ENCODE peak calls at places on chromosomes 13 and 19, in four cellular contexts. J is K562, L is SK-N-SH, F is GM12878. U is an unnamed sample.

GRCh38 chr19:49855676-49856573 is 5.0 kb downstream of the PTOV1 start:
- DNase-seq in J (no peak), L (peak; percentile 39), F (no peak), U (no peak)

GRCh38 chr13:81142306-81142999 is 801.5 kb upstream of the SPRY2 start:
- DNase-seq in J (no peak), L (no peak), F (no peak), U (no peak)

GRCh38 chr19:46408611-46409039 is 4.7 kb downstream of the CCDC8 start:
- DNase-seq in J (no peak), L (no peak), F (no peak), U (peak; percentile 25)

GRCh38 chr19:55679343-55680257 is 4.6 kb downstream of the EPN1 start:
- DNase-seq in J (no peak), L (no peak), F (no peak), U (no peak)

GRCh38 chr19:47176071-47176626 is 45.5 kb downstream of the SAE1 start:
- DNase-seq in J (no peak), L (no peak), F (no peak), U (no peak)

GRCh38 chr13:46551410-46552301 is 1.3 kb upstream of the LRCH1 start:
- DNase-seq in J (peak; percentile 54), L (peak; percentile 65), F (no peak), U (peak; percentile 61)

GRCh38 chr13:95556981-95557380 is 4.5 kb downstream of the CLDN10 start:
- DNase-seq in J (no peak), L (no peak), F (no peak), U (no peak)

GRCh38 chr13:28820099-28821051 is at the start of gene MTUS2:
- DNase-seq in J (no peak), L (no peak), F (no peak), U (no peak)

GRCh38 chr13:36904219-36904618 is 15.8 kb downstream of the SMAD9 start:
- DNase-seq in J (no peak), L (no peak), F (no peak), U (no peak)

GRCh38 chr19:35712910-35713845 is 4.6 kb upstream of the KMT2B start:
- DNase-seq in J (peak; percentile 37), L (no peak), F (peak; percentile 82), U (no peak)

GRCh38 chr19:52945652-52946321 is 16.9 kb downstream of the ZNF816 start:
- DNase-seq in J (no peak), L (no peak), F (no peak), U (no peak)

GRCh38 chr13:109154146-109154545 is 524.7 kb downstream of the MYO16 start:
- DNase-seq in J (no peak), L (no peak), F (no peak), U (peak; percentile 3)

GRCh38 chr13:40485611-40486517 is 180.6 kb downstream of the FOXO1 start:
- DNase-seq in J (no peak), L (no peak), F (no peak), U (no peak)

GRCh38 chr13:79745141-79745540 is 264.2 kb downstream of the NDFIP2 start:
- DNase-seq in J (no peak), L (peak; percentile 9), F (no peak), U (no peak)

GRCh38 chr13:42420304-42420703 is 148.4 kb downstream of the AKAP11 start:
- DNase-seq in J (no peak), L (no peak), F (peak; percentile 68), U (no peak)

GRCh38 chr19:2497186-2497585 is 21.3 kb downstream of the GADD45B start:
- DNase-seq in J (no peak), L (no peak), F (no peak), U (no peak)

GRCh38 chr13:114107686-114108081 is 24.7 kb downstream of the RASA3 start:
- DNase-seq in J (no peak), L (peak; percentile 41), F (no peak), U (no peak)

GRCh38 chr19:13986348-13986904 is 19.7 kb downstream of the RFX1 start:
- DNase-seq in J (no peak), L (peak; percentile 97), F (peak; percentile 93), U (no peak)

GRCh38 chr19:47023448-47023794 is 3.8 kb downstream of the NPAS1 start:
- DNase-seq in J (no peak), L (no peak), F (no peak), U (no peak)

GRCh38 chr13:99373436-99373835 is 66.2 kb upstream of the GPR183 start:
- DNase-seq in J (no peak), L (no peak), F (no peak), U (no peak)

GRCh38 chr13:99281811-99282263 is 23.7 kb upstream of the GPR18 start:
- DNase-seq in J (no peak), L (no peak), F (no peak), U (no peak)

GRCh38 chr19:50669319-50670101 is 20.3 kb downstream of the C19orf81 start:
- DNase-seq in J (peak; percentile 68), L (peak; percentile 78), F (no peak), U (no peak)

GRCh38 chr13:47611664-47612288 is 389.3 kb downstream of the SUCLA2 start:
- DNase-seq in J (no peak), L (no peak), F (no peak), U (no peak)

GRCh38 chr19:48842744-48843162 is 6.5 kb upstream of the HSD17B14 start:
- DNase-seq in J (peak; percentile 53), L (peak; percentile 80), F (no peak), U (peak; percentile 58)

GRCh38 chr19:34232566-34233481 is 21.5 kb upstream of the GARRE1 start:
- DNase-seq in J (peak; percentile 34), L (no peak), F (no peak), U (peak; percentile 56)
- TF ChIP-seq CHD2 in J (no peak), L (no peak), F (no peak), U (no peak)

DNA sequence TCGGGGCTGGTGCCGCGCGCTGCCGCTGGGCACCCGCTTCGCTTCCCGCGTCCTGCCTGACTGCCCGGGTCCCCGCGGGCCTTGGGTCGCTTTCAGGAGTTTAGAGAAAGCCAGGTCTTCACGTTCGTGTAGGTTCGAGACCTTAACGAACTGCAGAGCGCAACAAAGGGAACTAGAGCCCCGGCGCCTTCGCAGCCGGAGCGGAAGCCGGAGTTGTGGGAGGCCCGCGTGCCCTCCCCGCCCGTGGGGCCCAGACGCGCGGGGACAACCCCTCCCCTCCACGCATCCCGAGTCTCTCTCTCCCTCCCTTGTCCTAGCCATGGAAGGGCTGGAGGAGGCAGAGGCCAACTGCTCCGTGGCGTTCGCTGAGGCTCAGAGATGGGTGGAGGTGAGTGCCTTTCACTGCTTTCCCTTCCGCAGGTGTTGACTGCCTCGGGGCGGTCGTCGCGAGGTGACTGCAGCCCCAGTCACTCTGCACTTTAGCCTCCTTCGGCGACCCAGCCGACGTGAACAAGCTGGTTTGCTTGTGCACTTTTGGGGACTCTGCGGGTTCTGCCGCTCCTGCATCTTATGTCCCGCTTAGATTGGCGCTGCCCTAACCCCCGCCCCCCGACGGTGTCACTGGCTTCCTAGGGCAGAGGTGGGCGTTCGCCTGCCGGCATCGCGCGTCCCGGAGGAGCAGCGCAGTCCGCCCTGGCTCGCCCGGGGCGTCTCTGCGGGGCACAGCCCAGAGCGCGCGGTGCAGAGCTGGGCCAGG is 387 bp downstream of the LMO7 start:
- DNase-seq in J (peak; percentile 6), L (peak; percentile 67), F (no peak), U (peak; percentile 18)
- TF ChIP-seq FOXM1 in J (peak; percentile 24), L (peak; percentile 80), F (no peak), U (peak; percentile 72)

GRCh38 chr19:33437351-33438015 is 64.0 kb downstream of the CEBPG start:
- DNase-seq in J (no peak), L (peak; percentile 69), F (no peak), U (no peak)

GRCh38 chr19:33438987-33439781 is 65.7 kb downstream of the CEBPG start:
- DNase-seq in J (peak; percentile 25), L (no peak), F (no peak), U (no peak)

GRCh38 chr19:33440241-33440640 is 66.7 kb downstream of the CEBPG start:
- DNase-seq in J (no peak), L (no peak), F (no peak), U (no peak)

GRCh38 chr19:33436360-33437345 is 63.1 kb downstream of the CEBPG start:
- DNase-seq in J (no peak), L (peak; percentile 60), F (no peak), U (no peak)

GRCh38 chr19:33438016-33438671 is 64.6 kb downstream of the CEBPG start:
- DNase-seq in J (no peak), L (peak; percentile 89), F (no peak), U (no peak)
- TF ChIP-seq CHD2 in J (no peak), L (peak; percentile 1), F (no peak), U (no peak)

GRCh38 chr13:33935969-33936368 is 118.0 kb downstream of the RFC3 start:
- DNase-seq in J (no peak), L (no peak), F (no peak), U (no peak)

GRCh38 chr13:33940256-33940655 is 122.3 kb downstream of the RFC3 start:
- DNase-seq in J (no peak), L (no peak), F (no peak), U (no peak)

GRCh38 chr13:33934936-33935510 is 117.1 kb downstream of the RFC3 start:
- DNase-seq in J (no peak), L (no peak), F (no peak), U (no peak)

GRCh38 chr13:33934343-33934742 is 116.4 kb downstream of the RFC3 start:
- DNase-seq in J (no peak), L (no peak), F (no peak), U (no peak)

DNA sequence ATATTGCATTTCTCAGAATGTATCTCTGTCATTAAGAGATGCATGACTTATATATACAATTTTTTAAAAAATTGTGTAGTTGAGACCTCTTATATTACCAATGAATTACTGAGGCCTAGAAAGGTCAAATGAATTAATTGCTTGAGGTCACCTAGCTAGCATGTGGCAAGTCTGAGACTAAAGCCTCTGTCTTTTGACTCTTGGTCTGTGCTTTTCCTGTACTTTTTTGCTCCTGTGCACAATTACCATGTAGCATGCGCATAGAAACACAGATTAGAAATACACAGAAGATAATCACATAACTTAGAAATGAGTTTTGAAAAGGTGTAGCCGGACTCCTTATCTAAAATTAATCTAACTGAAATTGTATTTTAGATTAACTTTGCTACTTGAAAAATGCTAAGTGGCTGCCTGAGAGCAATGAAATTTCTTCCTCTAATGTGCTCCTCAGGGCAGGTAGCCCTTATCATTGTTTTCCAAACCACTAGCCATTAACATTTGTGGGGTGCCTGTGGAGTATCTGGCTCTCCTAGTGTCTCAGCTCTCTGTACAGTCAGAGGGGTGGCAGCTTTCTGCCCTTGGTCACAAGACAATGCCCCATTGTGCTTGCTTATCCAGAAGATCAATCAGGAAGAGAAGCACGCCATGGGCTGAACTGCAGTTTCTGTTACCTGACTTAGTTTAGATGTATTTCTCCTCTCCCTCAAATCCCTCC is 119.6 kb downstream of the RFC3 start:
- DNase-seq in J (no peak), L (no peak), F (no peak), U (peak; percentile 87)
- TF ChIP-seq FOXM1 in J (no peak), L (no peak), F (no peak), U (no peak)

GRCh38 chr13:24276310-24276709 is 33.1 kb upstream of the C1QTNF9 start:
- DNase-seq in J (no peak), L (no peak), F (peak; percentile 42), U (no peak)
- TF ChIP-seq CHD2 in J (no peak), L (no peak), F (no peak), U (no peak)

GRCh38 chr19:42176649-42176989 is 40.9 kb downstream of the DEDD2 start:
- DNase-seq in J (no peak), L (peak; percentile 82), F (no peak), U (no peak)
- TF ChIP-seq FOXM1 in J (no peak), L (no peak), F (no peak), U (no peak)

GRCh38 chr19:18422530-18423191 is 3.5 kb downstream of the SSBP4 start:
- DNase-seq in J (no peak), L (no peak), F (no peak), U (no peak)
- TF ChIP-seq CHD2 in J (no peak), L (no peak), F (no peak), U (no peak)

U was measured in HepG2.